ENCODE peak calls at places on chromosomes 6 and 20, in five cellular contexts. One of them, this sample, is unnamed. For H3K4me1, the result is how much of the 10 kb centered on the place peaks cover.

GRCh38 chr6:3885262-3886036 is 36.3 kb downstream of the FAM50B start:
- DNase-seq in mucosa of descending colon: no peak
- DNase-seq in tibial artery: no peak
- DNase-seq in PC-3: peak
- DNase-seq in right cardiac atrium: no peak
- DNase-seq in this sample: no peak

GRCh38 chr6:41182069-41183034 is 18.6 kb downstream of the TREML2 start:
- DNase-seq in mucosa of descending colon: no peak
- DNase-seq in tibial artery: peak
- DNase-seq in PC-3: peak
- DNase-seq in right cardiac atrium: no peak
- DNase-seq in this sample: no peak

GRCh38 chr20:5714261-5715041 is 35.8 kb upstream of the SHLD1 start:
- DNase-seq in mucosa of descending colon: no peak
- DNase-seq in tibial artery: no peak
- DNase-seq in PC-3: peak
- DNase-seq in right cardiac atrium: no peak
- DNase-seq in this sample: peak

GRCh38 chr6:136103763-136104311 is 146.3 kb downstream of the MTFR2 start:
- DNase-seq in mucosa of descending colon: no peak
- DNase-seq in tibial artery: peak
- DNase-seq in PC-3: no peak
- DNase-seq in right cardiac atrium: peak
- DNase-seq in this sample: peak

GRCh38 chr6:33433001-33433559 is 13.2 kb downstream of the SYNGAP1 start:
- DNase-seq in mucosa of descending colon: no peak
- DNase-seq in tibial artery: no peak
- DNase-seq in PC-3: no peak
- DNase-seq in right cardiac atrium: no peak
- DNase-seq in this sample: no peak

GRCh38 chr6:5335020-5335419 is 73.7 kb downstream of the FARS2 start:
- DNase-seq in mucosa of descending colon: no peak
- DNase-seq in tibial artery: no peak
- DNase-seq in PC-3: no peak
- DNase-seq in right cardiac atrium: no peak
- DNase-seq in this sample: no peak

GRCh38 chr6:90149280-90149679 is 147.4 kb downstream of the BACH2 start:
- DNase-seq in mucosa of descending colon: no peak
- DNase-seq in tibial artery: no peak
- DNase-seq in PC-3: no peak
- DNase-seq in right cardiac atrium: no peak
- DNase-seq in this sample: no peak

GRCh38 chr6:161917645-161918044 is 643.8 kb upstream of the AGPAT4 start:
- DNase-seq in mucosa of descending colon: no peak
- DNase-seq in tibial artery: no peak
- DNase-seq in PC-3: peak
- DNase-seq in right cardiac atrium: no peak
- DNase-seq in this sample: no peak

GRCh38 chr6:35370124-35370741 is 27.9 kb downstream of the PPARD start:
- DNase-seq in mucosa of descending colon: peak
- DNase-seq in tibial artery: peak
- DNase-seq in PC-3: peak
- DNase-seq in right cardiac atrium: peak
- DNase-seq in this sample: peak

GRCh38 chr6:166050559-166050958 is 117.1 kb downstream of the TBXT start:
- DNase-seq in mucosa of descending colon: no peak
- DNase-seq in tibial artery: no peak
- DNase-seq in PC-3: no peak
- DNase-seq in right cardiac atrium: no peak
- DNase-seq in this sample: no peak

GRCh38 chr6:71468841-71469750 is 180.5 kb downstream of the OGFRL1 start:
- DNase-seq in mucosa of descending colon: no peak
- DNase-seq in tibial artery: peak
- DNase-seq in PC-3: peak
- DNase-seq in right cardiac atrium: no peak
- DNase-seq in this sample: no peak

GRCh38 chr6:30727920-30728605 is 7.9 kb downstream of the TUBB start:
- DNase-seq in mucosa of descending colon: no peak
- DNase-seq in tibial artery: no peak
- DNase-seq in PC-3: peak
- DNase-seq in right cardiac atrium: no peak
- DNase-seq in this sample: no peak

GRCh38 chr6:30724906-30725667 is 4.9 kb downstream of the TUBB start:
- DNase-seq in mucosa of descending colon: no peak
- DNase-seq in tibial artery: no peak
- DNase-seq in PC-3: no peak
- DNase-seq in right cardiac atrium: no peak
- DNase-seq in this sample: no peak

GRCh38 chr6:30730611-30731435 is 10.7 kb downstream of the TUBB start:
- DNase-seq in mucosa of descending colon: peak
- DNase-seq in tibial artery: peak
- DNase-seq in PC-3: peak
- DNase-seq in right cardiac atrium: peak
- DNase-seq in this sample: peak

GRCh38 chr6:30725713-30726505 is 5.8 kb downstream of the TUBB start:
- DNase-seq in mucosa of descending colon: no peak
- DNase-seq in tibial artery: no peak
- DNase-seq in PC-3: peak
- DNase-seq in right cardiac atrium: no peak
- DNase-seq in this sample: no peak

GRCh38 chr6:30726506-30727413 is 6.6 kb downstream of the TUBB start:
- DNase-seq in mucosa of descending colon: no peak
- DNase-seq in tibial artery: no peak
- DNase-seq in PC-3: peak
- DNase-seq in right cardiac atrium: no peak
- DNase-seq in this sample: no peak
- H3K4me1 ChIP-seq in mucosa of descending colon: under half
- H3K4me1 ChIP-seq in tibial artery: under half
- H3K4me1 ChIP-seq in PC-3: under half
- H3K4me1 ChIP-seq in right cardiac atrium: under half
- H3K4me1 ChIP-seq in this sample: under half

DNA sequence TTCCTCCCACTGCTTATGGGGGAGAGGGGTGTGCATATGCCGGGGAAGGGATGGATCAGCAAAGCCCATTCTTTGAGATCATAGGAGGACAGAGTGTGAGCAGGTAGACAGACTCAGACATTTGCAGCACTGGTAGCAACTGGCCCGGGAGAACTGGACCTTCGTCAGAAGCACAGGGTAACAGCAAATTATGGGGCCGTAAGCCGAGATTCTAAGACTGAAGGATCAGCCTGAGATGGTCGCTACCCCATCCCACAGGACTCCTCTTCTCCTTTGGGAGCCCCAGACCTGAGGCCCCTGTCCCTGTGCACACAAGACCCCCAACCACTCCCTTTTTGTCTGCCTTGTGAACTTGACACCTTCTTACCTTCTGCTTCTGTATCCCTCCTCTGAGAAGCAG is 106.5 kb downstream of the TOX2 start:
- DNase-seq in mucosa of descending colon: no peak
- DNase-seq in tibial artery: no peak
- DNase-seq in PC-3: no peak
- DNase-seq in right cardiac atrium: no peak
- DNase-seq in this sample: no peak
- H3K4me1 ChIP-seq in mucosa of descending colon: half or more
- H3K4me1 ChIP-seq in tibial artery: under half
- H3K4me1 ChIP-seq in PC-3: under half
- H3K4me1 ChIP-seq in right cardiac atrium: under half
- H3K4me1 ChIP-seq in this sample: under half

DNA sequence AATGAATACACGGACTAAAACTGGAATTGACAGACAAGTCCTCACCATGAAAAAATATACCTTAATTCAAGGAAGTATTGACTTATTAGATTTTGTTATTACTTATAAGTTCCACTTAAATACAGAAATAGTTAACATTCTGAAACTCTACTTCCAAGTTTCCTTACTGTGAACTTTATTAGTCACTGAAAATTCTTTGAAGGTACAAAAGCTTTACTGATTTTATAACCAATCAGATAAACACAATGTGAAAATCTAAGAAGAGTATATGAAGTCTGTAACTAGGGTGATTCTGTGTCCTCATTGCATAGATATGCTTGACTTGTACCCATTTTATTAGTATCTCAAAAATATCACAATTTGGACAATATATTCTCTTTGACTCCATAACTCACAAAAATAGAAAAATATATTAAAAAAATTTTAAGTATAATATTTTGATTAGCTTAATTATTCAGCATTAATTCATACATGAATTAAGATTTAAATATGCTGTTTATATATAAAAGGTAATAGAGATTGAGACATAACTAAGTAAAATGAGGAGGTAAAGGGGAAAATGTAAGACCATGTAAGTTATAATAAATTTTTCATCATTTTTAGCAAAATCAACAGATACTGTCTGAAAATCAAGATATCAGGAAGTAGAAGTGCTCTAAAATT is 6.6 kb downstream of the NAPB start:
- DNase-seq in mucosa of descending colon: no peak
- DNase-seq in tibial artery: no peak
- DNase-seq in PC-3: no peak
- DNase-seq in right cardiac atrium: no peak
- DNase-seq in this sample: no peak
- H3K4me1 ChIP-seq in mucosa of descending colon: under half
- H3K4me1 ChIP-seq in tibial artery: under half
- H3K4me1 ChIP-seq in PC-3: under half
- H3K4me1 ChIP-seq in right cardiac atrium: under half
- H3K4me1 ChIP-seq in this sample: under half

DNA sequence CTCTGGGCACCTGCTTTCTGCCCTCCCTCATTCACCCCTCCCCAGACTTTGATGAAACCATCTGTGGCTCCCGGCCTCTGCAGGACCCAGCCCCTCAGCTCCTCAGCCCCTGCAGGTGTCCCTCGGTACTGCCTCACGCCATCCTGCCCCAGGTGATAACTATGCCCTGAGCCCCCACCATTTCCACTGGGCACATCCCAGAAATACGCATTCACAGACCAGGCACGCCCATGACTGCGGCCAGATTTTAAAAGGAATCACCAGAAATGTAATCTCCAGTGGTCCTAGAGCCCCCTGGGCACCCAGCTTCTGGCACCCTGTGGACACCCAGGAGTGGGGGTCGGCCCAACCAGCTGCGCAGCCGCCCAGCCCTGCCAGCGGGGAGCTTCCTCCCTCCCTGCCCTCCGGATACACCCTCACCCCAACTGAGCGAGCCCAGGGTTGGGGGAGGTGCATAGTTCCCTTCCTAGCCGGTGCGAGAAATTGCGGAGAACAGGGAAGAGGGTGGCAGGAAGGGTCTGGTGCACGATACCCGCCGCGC is 585 bp upstream of the NTSR1 start:
- DNase-seq in mucosa of descending colon: peak
- DNase-seq in tibial artery: no peak
- DNase-seq in PC-3: peak
- DNase-seq in right cardiac atrium: no peak
- DNase-seq in this sample: no peak
- H3K4me1 ChIP-seq in mucosa of descending colon: under half
- H3K4me1 ChIP-seq in tibial artery: under half
- H3K4me1 ChIP-seq in PC-3: under half
- H3K4me1 ChIP-seq in right cardiac atrium: under half
- H3K4me1 ChIP-seq in this sample: under half

GRCh38 chr6:168658059-168658458 is 217.1 kb downstream of the SMOC2 start:
- DNase-seq in mucosa of descending colon: no peak
- DNase-seq in tibial artery: no peak
- DNase-seq in PC-3: no peak
- DNase-seq in right cardiac atrium: no peak
- DNase-seq in this sample: no peak
- H3K4me1 ChIP-seq in mucosa of descending colon: under half
- H3K4me1 ChIP-seq in tibial artery: under half
- H3K4me1 ChIP-seq in PC-3: under half
- H3K4me1 ChIP-seq in right cardiac atrium: under half
- H3K4me1 ChIP-seq in this sample: under half

GRCh38 chr6:13761361-13762036 is 49.9 kb upstream of the RANBP9 start:
- DNase-seq in mucosa of descending colon: no peak
- DNase-seq in tibial artery: no peak
- DNase-seq in PC-3: no peak
- DNase-seq in right cardiac atrium: no peak
- DNase-seq in this sample: no peak
- H3K4me1 ChIP-seq in mucosa of descending colon: under half
- H3K4me1 ChIP-seq in tibial artery: under half
- H3K4me1 ChIP-seq in PC-3: under half
- H3K4me1 ChIP-seq in right cardiac atrium: under half
- H3K4me1 ChIP-seq in this sample: under half

This sample was measured in heart left ventricle.